ENCODE peak calls at places on chromosomes 6 and 20, in five cellular contexts. A is A549, T is GM12878, B is HepG2, U is WTC11. O is an unnamed sample.

GRCh38 chr6:5946701-5947100 is 60.0 kb downstream of the NRN1 start:
- DNase-seq in A (no peak), T (no peak), B (no peak), U (no peak), O (no peak)

GRCh38 chr20:63322923-63323253 is 29.9 kb downstream of the COL20A1 start:
- DNase-seq in A (no peak), T (no peak), B (no peak), U (no peak), O (peak; percentile 33)

GRCh38 chr6:84967389-84967788 is 203.0 kb upstream of the TBX18 start:
- DNase-seq in A (peak; percentile 20), T (no peak), B (peak; percentile 52), U (peak; percentile 42), O (peak; percentile 65)

GRCh38 chr6:28980797-28981390 is 24.2 kb downstream of the ZNF311 start:
- DNase-seq in A (peak; percentile 78), T (peak; percentile 11), B (peak; percentile 100), U (peak; percentile 76), O (peak; percentile 85)

GRCh38 chr6:168196881-168197635 is 118.0 kb upstream of the FRMD1 start:
- DNase-seq in A (no peak), T (no peak), B (no peak), U (no peak), O (no peak)

GRCh38 chr20:23773127-23773526 is 22.4 kb upstream of the CST1 start:
- DNase-seq in A (no peak), T (no peak), B (no peak), U (no peak), O (no peak)

GRCh38 chr6:154302111-154302752 is 54.4 kb downstream of the IPCEF1 start:
- DNase-seq in A (no peak), T (peak; percentile 90), B (no peak), U (no peak), O (no peak)

GRCh38 chr20:35972445-35972844 is 4.1 kb downstream of the CNBD2 start:
- DNase-seq in A (no peak), T (no peak), B (no peak), U (no peak), O (no peak)

GRCh38 chr20:44324343-44324742 is 12.5 kb upstream of the R3HDML start:
- DNase-seq in A (no peak), T (no peak), B (no peak), U (no peak), O (peak; percentile 2)

GRCh38 chr6:155628315-155628714 is 172.7 kb upstream of the NOX3 start:
- DNase-seq in A (no peak), T (peak; percentile 8), B (no peak), U (no peak), O (no peak)

GRCh38 chr20:6051505-6051904 is 2.4 kb downstream of the LRRN4 start:
- DNase-seq in A (no peak), T (no peak), B (peak; percentile 33), U (no peak), O (no peak)

GRCh38 chr20:46772901-46773300 is 63.5 kb downstream of the SLC2A10 start:
- DNase-seq in A (no peak), T (no peak), B (peak; percentile 40), U (peak; percentile 31), O (peak; percentile 38)

GRCh38 chr6:76831299-76831698 is 632.0 kb downstream of the HTR1B start:
- DNase-seq in A (no peak), T (no peak), B (no peak), U (no peak), O (no peak)

GRCh38 chr6:11714798-11715285 is 63.8 kb downstream of the ADTRP start:
- DNase-seq in A (no peak), T (no peak), B (no peak), U (no peak), O (no peak)

GRCh38 chr6:157244175-157244574 is 79.1 kb downstream of the TMEM242 start:
- DNase-seq in A (no peak), T (no peak), B (no peak), U (no peak), O (no peak)

GRCh38 chr6:124962617-124963415 is 579 bp downstream of the RNF217 start:
- DNase-seq in A (peak; percentile 18), T (no peak), B (no peak), U (peak; percentile 66), O (peak; percentile 55)

GRCh38 chr6:156190270-156190669 is 586.9 kb upstream of the ARID1B start:
- DNase-seq in A (no peak), T (no peak), B (no peak), U (no peak), O (no peak)

GRCh38 chr6:1722801-1723200 is 113.1 kb downstream of the FOXC1 start:
- DNase-seq in A (no peak), T (no peak), B (no peak), U (no peak), O (no peak)

GRCh38 chr6:24991748-24992467 is 56.1 kb upstream of the RIPOR2 start:
- DNase-seq in A (peak; percentile 22), T (peak; percentile 54), B (peak; percentile 62), U (peak; percentile 61), O (peak; percentile 65)

GRCh38 chr20:9177278-9177677 is 108.4 kb downstream of the PLCB4 start:
- DNase-seq in A (no peak), T (no peak), B (no peak), U (no peak), O (no peak)

GRCh38 chr20:25486377-25486776 is 78.9 kb downstream of the GINS1 start:
- DNase-seq in A (no peak), T (no peak), B (no peak), U (no peak), O (no peak)

GRCh38 chr6:141077355-141078333 is 1055.1 kb upstream of the GJE1 start:
- DNase-seq in A (peak; percentile 1), T (no peak), B (peak; percentile 80), U (peak; percentile 59), O (no peak)

GRCh38 chr20:52708137-52708536 is 264.0 kb upstream of the TSHZ2 start:
- DNase-seq in A (no peak), T (no peak), B (no peak), U (no peak), O (no peak)

GRCh38 chr20:44496976-44497375 is 21.3 kb downstream of the TTPAL start:
- DNase-seq in A (peak; percentile 43), T (no peak), B (no peak), U (no peak), O (no peak)

GRCh38 chr6:132818404-132819359 is 4.3 kb downstream of the RPS12 start:
- DNase-seq in A (no peak), T (no peak), B (peak; percentile 33), U (no peak), O (no peak)

GRCh38 chr6:81996414-81996813 is 243.9 kb upstream of the TENT5A start:
- DNase-seq in A (no peak), T (no peak), B (no peak), U (no peak), O (no peak)

GRCh38 chr20:36175475-36175995 is 21.0 kb downstream of the EPB41L1 start:
- DNase-seq in A (no peak), T (no peak), B (no peak), U (no peak), O (no peak)

GRCh38 chr20:41342474-41343464 is 2.1 kb downstream of the LPIN3 start:
- DNase-seq in A (no peak), T (no peak), B (no peak), U (no peak), O (no peak)

GRCh38 chr20:62740286-62741141 is 31.9 kb downstream of the NTSR1 start:
- DNase-seq in A (peak; percentile 83), T (peak; percentile 78), B (peak; percentile 54), U (peak; percentile 13), O (peak; percentile 83)

GRCh38 chr6:117818449-117818848 is 88.6 kb upstream of the SLC35F1 start:
- DNase-seq in A (no peak), T (no peak), B (no peak), U (no peak), O (no peak)

GRCh38 chr6:83199865-83200230 is 6.7 kb downstream of the RWDD2A start:
- DNase-seq in A (no peak), T (no peak), B (no peak), U (no peak), O (no peak)

GRCh38 chr6:106421491-106421890 is 61.0 kb downstream of the CRYBG1 start:
- DNase-seq in A (no peak), T (no peak), B (no peak), U (no peak), O (no peak)

GRCh38 chr6:31074406-31074805 is 38.0 kb downstream of the C6orf15 start:
- DNase-seq in A (no peak), T (no peak), B (no peak), U (no peak), O (no peak)

GRCh38 chr6:111663692-111664564 is 58.2 kb upstream of the TRAF3IP2 start:
- DNase-seq in A (no peak), T (no peak), B (no peak), U (peak; percentile 84), O (peak; percentile 25)

GRCh38 chr6:170124150-170124549 is 166.7 kb downstream of the DLL1 start:
- DNase-seq in A (no peak), T (no peak), B (no peak), U (no peak), O (no peak)

GRCh38 chr6:34509782-34510181 is 43.9 kb downstream of the PACSIN1 start:
- DNase-seq in A (no peak), T (no peak), B (no peak), U (no peak), O (no peak)

DNA sequence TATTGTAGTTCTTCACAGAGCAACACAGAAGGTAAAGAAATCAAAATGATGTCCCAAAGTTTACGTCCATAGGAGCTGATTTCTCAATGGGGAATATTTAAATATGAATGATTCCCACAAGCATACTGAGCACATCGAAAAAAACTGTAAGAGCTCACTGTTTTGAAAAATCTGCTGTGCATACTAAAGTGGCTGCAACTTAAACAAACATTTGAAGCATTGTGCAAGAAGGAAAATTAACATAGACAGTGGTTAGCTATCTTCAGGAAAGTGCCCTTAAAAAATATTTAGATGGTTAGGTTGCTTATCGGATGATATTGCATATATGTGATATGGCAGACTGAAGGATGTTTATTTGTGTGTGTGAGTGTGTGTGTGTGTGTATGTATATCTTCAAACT is 747.7 kb downstream of the RFPL4B start:
- DNase-seq in A (no peak), T (no peak), B (no peak), U (no peak), O (no peak)
- TF ChIP-seq ESRRA in A (no peak), T (no peak), B (no peak), U (no peak), O (no peak)

GRCh38 chr20:59184880-59185447 is 21.3 kb downstream of the ZNF831 start:
- DNase-seq in A (no peak), T (no peak), B (no peak), U (no peak), O (no peak)
- TF ChIP-seq ESRRA in A (no peak), T (no peak), B (no peak), U (no peak), O (no peak)

DNA sequence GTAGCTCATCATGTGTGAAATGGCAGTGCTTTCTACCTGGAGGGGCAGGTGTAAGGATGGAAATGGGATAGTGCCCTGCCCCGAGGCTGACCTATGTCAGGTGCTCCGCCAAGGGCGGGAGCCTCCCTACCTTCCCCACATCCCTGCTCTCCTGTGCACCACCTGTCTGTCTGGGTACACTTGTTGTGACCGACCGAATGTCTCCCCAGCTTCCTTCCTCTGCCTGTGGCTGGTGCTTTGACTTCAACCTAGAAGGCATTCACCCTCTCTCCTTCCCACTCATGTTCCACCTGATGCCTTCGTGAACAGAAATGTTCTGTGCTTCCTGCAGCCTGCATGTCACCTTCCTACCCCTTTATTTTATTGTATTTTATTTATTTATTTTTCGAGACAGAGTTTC is 114.8 kb downstream of the SCML4 start:
- DNase-seq in A (no peak), T (no peak), B (no peak), U (no peak), O (no peak)
- TF ChIP-seq ESRRA in A (no peak), T (no peak), B (no peak), U (no peak), O (no peak)

GRCh38 chr6:133951881-133952814 is 876 bp upstream of the TBPL1 start:
- DNase-seq in A (peak; percentile 71), T (no peak), B (peak; percentile 77), U (peak; percentile 26), O (peak; percentile 62)
- TF ChIP-seq ESRRA in A (no peak), T (no peak), B (peak; percentile 27), U (no peak), O (peak; percentile 11)

O was measured in K562.